ENCODE peak calls at places on chromosomes 13 and 19, in four cellular contexts. S is breast epithelium, J is spleen, V is IMR-90. Y is an unnamed sample.

GRCh38 chr19:2003901-2004300 is 11.6 kb downstream of the BTBD2 start:
- DNase-seq in S (no peak), J (no peak), V (no peak), Y (no peak)

GRCh38 chr19:17041994-17042393 is 15.4 kb upstream of the CPAMD8 start:
- DNase-seq in S (no peak), J (no peak), V (peak), Y (no peak)

GRCh38 chr19:15091918-15092753 is 10.1 kb downstream of the OR1I1 start:
- DNase-seq in S (no peak), J (no peak), V (peak), Y (no peak)

GRCh38 chr19:46732172-46732938 is 13.5 kb upstream of the FKRP start:
- DNase-seq in S (no peak), J (peak), V (no peak), Y (no peak)

GRCh38 chr19:42479736-42480135 is 37.0 kb upstream of the CXCL17 start:
- DNase-seq in S (no peak), J (no peak), V (no peak), Y (no peak)

GRCh38 chr19:6249296-6249695 is 30.5 kb downstream of the MLLT1 start:
- DNase-seq in S (no peak), J (peak), V (peak), Y (no peak)

GRCh38 chr13:58369941-58370340 is 738.4 kb downstream of the PCDH17 start:
- DNase-seq in S (no peak), J (no peak), V (no peak), Y (no peak)

GRCh38 chr19:46919324-46919723 is 58.5 kb downstream of the ARHGAP35 start:
- DNase-seq in S (peak), J (no peak), V (peak), Y (no peak)

GRCh38 chr19:5477451-5478215 is 22.4 kb downstream of the ZNRF4 start:
- DNase-seq in S (no peak), J (no peak), V (no peak), Y (no peak)

GRCh38 chr19:34793562-34793961 is 20.5 kb upstream of the ZNF599 start:
- DNase-seq in S (no peak), J (no peak), V (no peak), Y (no peak)

GRCh38 chr13:48165727-48166126 is 67.3 kb upstream of the ITM2B start:
- DNase-seq in S (no peak), J (no peak), V (no peak), Y (no peak)

GRCh38 chr19:44609219-44609618 is 4.1 kb upstream of the IGSF23 start:
- DNase-seq in S (no peak), J (no peak), V (peak), Y (no peak)

GRCh38 chr19:4909172-4909896 is at the start of gene UHRF1:
- DNase-seq in S (no peak), J (no peak), V (no peak), Y (no peak)

GRCh38 chr19:33329060-33329459 is 26.7 kb upstream of the CEBPA start:
- DNase-seq in S (no peak), J (no peak), V (no peak), Y (no peak)

GRCh38 chr13:50608357-50608756 is 235.1 kb downstream of the DLEU7 start:
- DNase-seq in S (no peak), J (no peak), V (no peak), Y (no peak)

GRCh38 chr19:55673465-55673864 is 1.6 kb upstream of the EPN1 start:
- DNase-seq in S (no peak), J (no peak), V (no peak), Y (no peak)

GRCh38 chr19:342801-343421 is 1.7 kb downstream of the MIER2 start:
- DNase-seq in S (no peak), J (peak), V (peak), Y (no peak)

GRCh38 chr19:33662391-33662790 is 40.6 kb downstream of the CHST8 start:
- DNase-seq in S (no peak), J (peak), V (no peak), Y (peak)

GRCh38 chr19:57351867-57352266 is 796 bp downstream of the ZNF304 start:
- DNase-seq in S (no peak), J (no peak), V (peak), Y (no peak)

GRCh38 chr13:34255695-34256094 is 437.7 kb downstream of the RFC3 start:
- DNase-seq in S (no peak), J (no peak), V (no peak), Y (no peak)

GRCh38 chr13:98503175-98504028 is 73.5 kb downstream of the STK24 start:
- DNase-seq in S (no peak), J (no peak), V (peak), Y (no peak)

GRCh38 chr19:6586056-6586455 is 4.9 kb downstream of the CD70 start:
- DNase-seq in S (no peak), J (no peak), V (no peak), Y (no peak)

DNA sequence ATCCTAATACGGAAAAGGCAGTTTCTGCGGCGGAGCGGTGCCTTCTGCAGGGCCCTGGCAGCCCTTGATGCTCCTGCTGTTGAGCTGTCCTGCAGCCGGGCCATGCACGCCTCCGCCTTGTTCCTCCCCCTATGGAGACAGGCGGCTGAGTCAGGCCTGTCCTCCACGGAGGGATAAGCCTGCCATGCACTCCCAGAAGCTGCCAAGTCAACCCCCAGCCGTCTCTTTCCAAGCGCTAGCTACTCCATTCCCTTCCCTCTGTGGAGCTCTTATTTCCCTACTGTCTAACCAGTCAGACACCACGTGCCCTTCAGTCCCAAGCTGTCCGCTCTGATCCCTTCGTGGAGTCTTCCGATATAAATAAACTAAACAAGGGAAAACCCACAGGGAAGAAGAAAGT is 197.0 kb downstream of the COL4A1 start:
- DNase-seq in S (no peak), J (no peak), V (peak), Y (peak)
- H3K27ac ChIP-seq in S (peak), J (no peak), V (no peak), Y (peak)

DNA sequence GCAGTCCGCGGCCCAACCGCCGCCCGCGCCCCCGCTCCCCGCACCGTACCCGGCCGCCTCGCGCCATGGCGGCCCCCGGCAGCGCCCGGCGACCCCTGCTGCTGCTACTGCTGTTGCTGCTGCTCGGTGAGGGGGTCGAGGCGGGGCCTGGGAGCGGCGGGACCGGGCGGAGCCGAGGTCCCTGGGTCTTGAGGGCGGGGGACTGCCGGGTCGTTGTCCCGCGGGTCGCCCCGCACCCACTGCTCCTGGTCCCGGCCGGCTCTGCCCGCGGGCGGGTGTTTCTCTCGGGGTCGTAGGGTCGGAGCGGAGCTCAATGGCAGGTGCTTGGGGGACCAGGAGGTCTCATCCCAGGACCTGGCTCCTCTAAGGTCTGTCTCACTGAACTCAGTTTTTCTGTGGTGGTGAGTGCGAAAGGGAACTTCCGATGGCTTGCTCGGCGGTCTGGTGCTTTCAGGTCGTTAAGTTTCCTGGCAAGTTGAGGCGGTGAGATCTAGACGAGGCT is 382 bp downstream of the LAMP1 start:
- DNase-seq in S (peak), J (no peak), V (no peak), Y (no peak)
- TF ChIP-seq POLR2A in S (no peak), J (no peak), V (no peak), Y (no peak)

GRCh38 chr19:48111280-48111679 is 663 bp upstream of the PLA2G4C start:
- DNase-seq in S (no peak), J (no peak), V (no peak), Y (no peak)

GRCh38 chr19:48108997-48109782 is 1.4 kb downstream of the PLA2G4C start:
- DNase-seq in S (no peak), J (no peak), V (no peak), Y (no peak)

GRCh38 chr19:48113190-48113917 is 2.7 kb upstream of the PLA2G4C start:
- DNase-seq in S (no peak), J (no peak), V (peak), Y (no peak)

DNA sequence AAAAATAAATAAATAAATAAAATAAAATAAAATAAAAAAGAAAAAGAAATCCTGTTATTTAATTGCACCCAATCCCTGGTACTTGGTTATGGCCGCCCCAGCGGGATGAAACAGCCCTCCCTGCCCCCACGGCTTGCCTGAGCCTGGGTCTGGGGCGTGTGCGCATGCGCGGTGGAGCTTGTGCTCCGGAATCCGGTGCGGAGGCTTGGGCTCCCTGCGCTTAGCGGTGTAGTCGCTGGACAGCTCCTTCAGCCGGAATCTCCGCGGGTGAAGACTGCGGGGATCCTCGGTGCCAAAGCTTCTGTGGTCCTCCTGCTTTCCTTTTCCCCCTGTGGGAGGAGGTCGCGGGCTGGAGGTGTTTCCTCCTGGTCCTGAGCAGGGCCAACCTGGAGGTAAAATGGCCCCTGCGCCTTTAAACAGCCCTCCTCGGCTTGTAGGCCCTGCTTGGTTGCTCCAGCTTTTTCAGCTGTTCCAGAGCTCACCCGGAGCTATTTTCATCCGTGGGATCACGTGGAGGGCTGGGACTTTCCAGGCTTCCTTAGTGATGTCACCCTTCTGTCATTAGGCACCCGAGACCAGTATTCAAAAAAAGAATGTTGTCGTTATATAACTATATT is at the start of gene PLA2G4C:
- DNase-seq in S (peak), J (peak), V (peak), Y (no peak)
- H3K27ac ChIP-seq in S (peak), J (peak), V (peak), Y (peak)

GRCh38 chr13:67230774-67231480 is 791 bp upstream of the PCDH9 start:
- DNase-seq in S (peak), J (peak), V (peak), Y (no peak)

GRCh38 chr13:67228909-67229308 is 1.2 kb downstream of the PCDH9 start:
- DNase-seq in S (no peak), J (no peak), V (peak), Y (no peak)

GRCh38 chr13:67229438-67230242 is 496 bp downstream of the PCDH9 start:
- DNase-seq in S (no peak), J (no peak), V (peak), Y (no peak)

GRCh38 chr13:67231481-67231940 is 1.4 kb upstream of the PCDH9 start:
- DNase-seq in S (no peak), J (no peak), V (no peak), Y (no peak)

DNA sequence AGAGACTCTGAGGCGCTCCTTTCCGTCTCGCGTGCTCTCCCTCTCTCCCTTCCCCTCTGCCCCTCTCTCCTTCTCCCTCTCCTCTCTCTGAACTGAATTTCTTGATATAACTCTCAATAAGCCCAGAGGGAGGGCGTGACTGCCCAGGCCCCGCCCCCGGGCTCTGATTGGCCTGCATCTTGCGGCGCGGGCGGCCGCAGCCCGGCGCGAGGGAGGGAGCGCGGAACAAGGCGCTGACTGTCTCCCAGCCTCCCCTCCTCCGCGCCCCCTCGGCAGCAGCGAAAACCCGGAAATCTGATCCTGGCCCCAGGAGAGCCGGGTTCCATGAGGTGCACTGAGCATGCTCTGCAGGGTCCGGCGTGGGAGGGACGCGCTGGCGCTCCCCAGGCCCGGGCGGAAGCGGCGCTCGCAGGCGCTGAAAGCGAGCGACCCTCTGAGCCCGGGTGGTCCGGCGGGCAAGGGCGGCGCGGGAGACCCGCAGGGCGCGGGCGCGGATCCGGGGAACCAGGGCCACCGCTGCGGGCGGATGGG is at the start of gene PCDH9:
- DNase-seq in S (peak), J (peak), V (peak), Y (no peak)
- TF ChIP-seq POLR2A in S (no peak), J (no peak), V (peak), Y (no peak)

GRCh38 chr19:50626011-50626410 is 13.7 kb downstream of the SYT3 start:
- DNase-seq in S (no peak), J (no peak), V (no peak), Y (no peak)

GRCh38 chr19:50624949-50625600 is 14.6 kb downstream of the SYT3 start:
- DNase-seq in S (no peak), J (peak), V (no peak), Y (no peak)

GRCh38 chr19:50628551-50628950 is 11.1 kb downstream of the SYT3 start:
- DNase-seq in S (no peak), J (no peak), V (no peak), Y (no peak)

GRCh38 chr19:50628146-50628545 is 11.5 kb downstream of the SYT3 start:
- DNase-seq in S (no peak), J (peak), V (no peak), Y (no peak)

GRCh38 chr19:50626796-50627195 is 12.9 kb downstream of the SYT3 start:
- DNase-seq in S (no peak), J (peak), V (peak), Y (no peak)
- H3K27ac ChIP-seq in S (no peak), J (no peak), V (no peak), Y (no peak)

GRCh38 chr13:99601535-99601934 is 100.3 kb downstream of the TM9SF2 start:
- DNase-seq in S (no peak), J (no peak), V (no peak), Y (no peak)
- TF ChIP-seq POLR2A in S (no peak), J (no peak), V (no peak), Y (no peak)

GRCh38 chr13:21077360-21078353 is 16.3 kb upstream of the LATS2 start:
- DNase-seq in S (no peak), J (no peak), V (no peak), Y (no peak)
- H3K27ac ChIP-seq in S (peak), J (no peak), V (no peak), Y (no peak)

Y was measured in vagina.